ENCODE peak calls at places on chromosomes 12 and 14, in ten cellular contexts. I is HFFc6, L is upper lobe of right lung, Y is left ventricle myocardium inferior, D is heart left ventricle, M is fibroblast of lung, X is GM12865, B is psoas muscle, Q is type B pancreatic cell, Z is A549. O is an unnamed sample.

GRCh38 chr14:70789361-70789760 is 20.0 kb downstream of the MAP3K9 start:
- DNase-seq in I (peak), L (peak), Y (no peak), D (no peak), M (peak), X (no peak), B (no peak), Q (no peak), Z (no peak), O (no peak)

GRCh38 chr12:59570134-59570533 is 25.7 kb upstream of the SLC16A7 start:
- DNase-seq in I (peak), L (no peak), Y (no peak), D (no peak), M (no peak), X (no peak), B (no peak), Q (no peak), Z (peak), O (no peak)

GRCh38 chr14:51924600-51924999 is 64.2 kb downstream of the GNG2 start:
- DNase-seq in I (no peak), L (no peak), Y (no peak), D (no peak), M (no peak), X (no peak), B (no peak), Q (no peak), Z (no peak), O (no peak)

GRCh38 chr12:132480620-132481132 is 9.3 kb upstream of the FBRSL1 start:
- DNase-seq in I (no peak), L (no peak), Y (no peak), D (peak), M (no peak), X (no peak), B (peak), Q (no peak), Z (no peak), O (no peak)

GRCh38 chr12:29750131-29750927 is 33.4 kb downstream of the TMTC1 start:
- DNase-seq in I (no peak), L (no peak), Y (no peak), D (no peak), M (no peak), X (peak), B (no peak), Q (no peak), Z (no peak), O (no peak)

GRCh38 chr12:46402451-46402850 is 29.9 kb upstream of the SLC38A2 start:
- DNase-seq in I (peak), L (no peak), Y (no peak), D (no peak), M (peak), X (no peak), B (peak), Q (no peak), Z (no peak), O (no peak)

GRCh38 chr12:40017488-40017887 is 88.4 kb downstream of the SLC2A13 start:
- DNase-seq in I (no peak), L (no peak), Y (no peak), D (no peak), M (peak), X (no peak), B (no peak), Q (no peak), Z (no peak), O (no peak)

GRCh38 chr14:93939304-93940229 is 12.4 kb downstream of the FAM181A start:
- DNase-seq in I (peak), L (peak), Y (peak), D (peak), M (peak), X (peak), B (peak), Q (peak), Z (peak), O (peak)

GRCh38 chr12:112573151-112573550 is 154.4 kb downstream of the PTPN11 start:
- DNase-seq in I (no peak), L (no peak), Y (no peak), D (no peak), M (no peak), X (no peak), B (no peak), Q (no peak), Z (no peak), O (no peak)

GRCh38 chr12:120680165-120680738 is 6.7 kb upstream of the MLEC start:
- DNase-seq in I (no peak), L (no peak), Y (no peak), D (no peak), M (no peak), X (peak), B (no peak), Q (no peak), Z (no peak), O (no peak)

GRCh38 chr12:89162704-89163261 is 189.5 kb downstream of the DUSP6 start:
- DNase-seq in I (peak), L (peak), Y (peak), D (peak), M (peak), X (peak), B (peak), Q (no peak), Z (peak), O (peak)

GRCh38 chr12:13197526-13198141 is 1.1 kb downstream of the EMP1 start:
- DNase-seq in I (no peak), L (peak), Y (peak), D (peak), M (peak), X (no peak), B (peak), Q (no peak), Z (no peak), O (no peak)

GRCh38 chr12:111446044-111446581 is 40.4 kb downstream of the SH2B3 start:
- DNase-seq in I (no peak), L (no peak), Y (no peak), D (peak), M (peak), X (peak), B (no peak), Q (peak), Z (no peak), O (no peak)

GRCh38 chr14:54809767-54810166 is 92.9 kb downstream of the GCH1 start:
- DNase-seq in I (no peak), L (no peak), Y (no peak), D (no peak), M (no peak), X (peak), B (no peak), Q (no peak), Z (no peak), O (peak)

GRCh38 chr12:103881261-103881660 is 40.2 kb upstream of the NT5DC3 start:
- DNase-seq in I (no peak), L (no peak), Y (no peak), D (no peak), M (no peak), X (peak), B (no peak), Q (no peak), Z (no peak), O (no peak)

GRCh38 chr12:10033783-10034381 is 3.4 kb downstream of the CLEC9A start:
- DNase-seq in I (peak), L (no peak), Y (no peak), D (no peak), M (peak), X (no peak), B (no peak), Q (no peak), Z (no peak), O (no peak)

GRCh38 chr12:38639625-38640024 is 265.8 kb downstream of the CPNE8 start:
- DNase-seq in I (no peak), L (no peak), Y (no peak), D (no peak), M (no peak), X (no peak), B (no peak), Q (no peak), Z (no peak), O (no peak)

GRCh38 chr14:29842228-29842627 is 85.4 kb downstream of the PRKD1 start:
- DNase-seq in I (no peak), L (no peak), Y (no peak), D (no peak), M (no peak), X (no peak), B (no peak), Q (no peak), Z (no peak), O (no peak)

GRCh38 chr14:52949711-52950409 is 990 bp downstream of the FERMT2 start:
- DNase-seq in I (peak), L (no peak), Y (no peak), D (no peak), M (peak), X (no peak), B (no peak), Q (no peak), Z (peak), O (peak)

DNA sequence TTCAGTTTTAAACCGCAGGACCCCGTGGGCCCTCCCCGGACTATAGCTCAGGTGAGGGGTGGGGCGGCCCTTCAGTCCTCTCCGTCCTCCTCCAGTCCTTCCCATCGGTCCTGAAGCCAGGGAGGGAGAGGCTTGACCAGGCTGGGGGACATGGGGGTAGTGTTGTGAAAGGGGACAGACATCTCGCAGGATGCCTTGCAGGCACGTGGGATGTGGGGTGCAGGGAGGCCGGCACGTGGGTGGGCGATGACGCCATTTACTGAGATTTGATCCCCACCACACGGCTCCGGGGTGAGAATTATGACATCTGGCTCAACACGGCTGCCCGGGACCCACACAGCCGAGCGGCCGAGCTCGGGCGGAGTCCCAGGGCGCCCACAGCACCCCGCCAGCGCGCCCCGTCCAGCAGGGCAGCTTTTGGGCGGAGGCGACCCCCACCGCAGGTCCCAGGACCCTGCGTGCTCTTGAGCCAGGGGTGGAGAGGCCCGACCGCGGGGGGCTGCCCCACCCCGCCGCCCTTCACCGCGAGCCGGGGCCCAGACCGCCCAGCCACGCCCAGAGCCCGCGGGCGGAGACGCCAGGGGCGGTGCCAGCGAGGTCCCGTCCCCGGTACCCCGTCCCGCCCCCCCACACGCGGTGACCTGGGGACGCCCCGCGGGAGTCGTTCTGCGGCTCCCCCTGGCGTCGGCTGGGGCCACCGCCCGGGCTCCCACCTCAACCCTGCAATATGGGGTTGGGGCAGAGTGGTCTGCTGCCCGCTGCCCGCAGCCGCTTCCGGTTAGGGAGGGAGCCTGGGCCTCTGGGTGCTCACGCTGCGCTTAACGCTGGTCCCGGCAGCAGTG is 3.3 kb upstream of the EXOC3L4 start:
- DNase-seq in I (no peak), L (peak), Y (peak), D (peak), M (peak), X (peak), B (peak), Q (no peak), Z (no peak), O (peak)
- TF ChIP-seq CTCF in I (peak), L (peak), Y (peak), D (peak), M (peak), X (peak), B (peak), Q (peak), Z (peak), O (peak)

GRCh38 chr12:130167537-130167936 is 5.3 kb downstream of the FZD10 start:
- DNase-seq in I (no peak), L (no peak), Y (no peak), D (no peak), M (no peak), X (no peak), B (no peak), Q (no peak), Z (no peak), O (no peak)

GRCh38 chr12:130166306-130166705 is 4.0 kb downstream of the FZD10 start:
- DNase-seq in I (no peak), L (no peak), Y (no peak), D (no peak), M (no peak), X (no peak), B (no peak), Q (peak), Z (no peak), O (no peak)

GRCh38 chr12:130164931-130165330 is 2.7 kb downstream of the FZD10 start:
- DNase-seq in I (no peak), L (peak), Y (no peak), D (no peak), M (no peak), X (no peak), B (no peak), Q (no peak), Z (no peak), O (no peak)

GRCh38 chr12:130169924-130170323 is 7.7 kb downstream of the FZD10 start:
- DNase-seq in I (no peak), L (no peak), Y (no peak), D (no peak), M (no peak), X (no peak), B (no peak), Q (no peak), Z (no peak), O (no peak)

GRCh38 chr12:130169256-130169655 is 7.0 kb downstream of the FZD10 start:
- DNase-seq in I (no peak), L (peak), Y (no peak), D (no peak), M (no peak), X (no peak), B (no peak), Q (peak), Z (no peak), O (no peak)
- TF ChIP-seq CTCF in I (no peak), L (no peak), Y (no peak), D (no peak), M (no peak), X (no peak), B (no peak), Q (no peak), Z (no peak), O (no peak)

GRCh38 chr12:30752255-30752654 is 2.5 kb downstream of the CAPRIN2 start:
- DNase-seq in I (no peak), L (no peak), Y (no peak), D (no peak), M (no peak), X (no peak), B (no peak), Q (no peak), Z (no peak), O (no peak)

GRCh38 chr12:30754750-30755394 is at the start of gene CAPRIN2:
- DNase-seq in I (peak), L (peak), Y (peak), D (peak), M (peak), X (peak), B (peak), Q (peak), Z (peak), O (peak)

GRCh38 chr12:30753761-30754382 is 879 bp downstream of the CAPRIN2 start:
- DNase-seq in I (peak), L (no peak), Y (no peak), D (no peak), M (peak), X (peak), B (no peak), Q (no peak), Z (peak), O (no peak)

GRCh38 chr12:30754383-30754749 is 385 bp downstream of the CAPRIN2 start:
- DNase-seq in I (no peak), L (no peak), Y (no peak), D (no peak), M (no peak), X (no peak), B (no peak), Q (no peak), Z (peak), O (peak)

GRCh38 chr12:30753233-30753632 is 1.5 kb downstream of the CAPRIN2 start:
- DNase-seq in I (no peak), L (no peak), Y (no peak), D (no peak), M (peak), X (peak), B (no peak), Q (no peak), Z (peak), O (peak)
- TF ChIP-seq CTCF in I (peak), L (peak), Y (peak), D (no peak), M (peak), X (no peak), B (no peak), Q (peak), Z (peak), O (peak)

GRCh38 chr14:39492267-39492666 is 60.0 kb upstream of the FBXO33 start:
- DNase-seq in I (peak), L (no peak), Y (no peak), D (no peak), M (peak), X (no peak), B (no peak), Q (no peak), Z (peak), O (no peak)
- TF ChIP-seq CTCF in I (no peak), L (no peak), Y (no peak), D (no peak), M (no peak), X (no peak), B (no peak), Q (no peak), Z (no peak), O (no peak)

DNA sequence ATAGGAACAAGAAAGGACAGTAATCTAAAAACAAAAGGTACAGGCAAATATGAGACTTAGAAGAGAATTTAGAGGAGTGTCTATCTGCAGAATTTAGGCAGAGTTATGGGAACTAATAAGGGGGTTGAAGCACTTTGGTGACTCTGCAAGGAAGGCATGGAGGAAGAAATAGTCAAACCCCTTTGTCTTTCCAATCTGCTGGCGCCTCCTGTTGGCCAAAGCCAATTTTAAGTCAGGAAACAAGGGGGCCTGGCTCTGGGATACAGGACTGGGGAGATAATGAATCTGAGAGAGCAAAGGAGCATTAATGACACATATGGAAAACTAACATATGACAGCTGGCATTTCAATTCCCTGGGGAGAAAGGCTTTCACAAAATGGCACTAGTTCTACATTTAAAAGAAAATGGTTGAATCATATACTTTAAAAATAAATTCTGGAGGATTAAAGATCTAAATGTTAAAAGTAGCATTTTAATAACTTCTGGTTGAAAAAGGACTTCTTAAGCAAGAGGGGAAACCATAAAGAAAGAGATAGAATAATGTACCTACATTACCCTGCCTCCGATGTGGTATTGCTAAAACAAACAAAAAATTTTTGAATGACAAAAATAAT is 48.5 kb upstream of the CSRP2 start:
- DNase-seq in I (peak), L (no peak), Y (peak), D (no peak), M (peak), X (peak), B (no peak), Q (no peak), Z (peak), O (peak)
- TF ChIP-seq CTCF in I (peak), L (peak), Y (peak), D (peak), M (peak), X (peak), B (peak), Q (peak), Z (peak), O (peak)

GRCh38 chr12:57112492-57113294 is 1.5 kb upstream of the STAT6 start:
- DNase-seq in I (no peak), L (no peak), Y (no peak), D (no peak), M (no peak), X (no peak), B (no peak), Q (no peak), Z (no peak), O (no peak)
- TF ChIP-seq CTCF in I (peak), L (no peak), Y (peak), D (no peak), M (peak), X (peak), B (peak), Q (peak), Z (peak), O (peak)

GRCh38 chr14:78136695-78137094 is 33.5 kb upstream of the NRXN3 start:
- DNase-seq in I (no peak), L (no peak), Y (no peak), D (no peak), M (no peak), X (no peak), B (no peak), Q (no peak), Z (no peak), O (no peak)

GRCh38 chr14:78142994-78143393 is 27.2 kb upstream of the NRXN3 start:
- DNase-seq in I (no peak), L (no peak), Y (no peak), D (no peak), M (no peak), X (no peak), B (no peak), Q (no peak), Z (no peak), O (no peak)

GRCh38 chr14:78143489-78144145 is 26.6 kb upstream of the NRXN3 start:
- DNase-seq in I (no peak), L (no peak), Y (no peak), D (no peak), M (no peak), X (no peak), B (no peak), Q (no peak), Z (peak), O (peak)

DNA sequence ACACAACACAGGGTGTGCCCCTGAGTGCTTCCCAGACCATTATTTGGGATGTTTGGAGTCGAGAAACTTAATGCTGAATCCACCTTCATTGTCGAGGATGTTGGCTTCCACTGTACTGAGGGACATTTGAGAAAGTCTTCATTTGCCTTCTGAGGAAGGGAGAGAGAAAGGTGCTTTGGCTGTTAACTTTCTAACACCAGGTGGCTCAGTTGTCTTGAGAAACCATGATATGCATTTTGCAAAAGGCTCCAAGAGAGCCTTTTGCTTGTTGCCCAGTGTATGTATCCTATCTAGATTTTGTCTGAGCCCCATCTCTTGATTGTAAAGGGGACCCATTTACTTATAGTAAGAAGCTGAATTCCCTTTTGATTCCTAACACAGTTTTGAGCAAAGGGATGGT is 28.6 kb upstream of the NRXN3 start:
- DNase-seq in I (no peak), L (no peak), Y (no peak), D (no peak), M (no peak), X (no peak), B (no peak), Q (no peak), Z (no peak), O (no peak)
- TF ChIP-seq CTCF in I (no peak), L (no peak), Y (no peak), D (no peak), M (no peak), X (no peak), B (no peak), Q (no peak), Z (no peak), O (no peak)

O was measured in activated CD8-positive, alpha-beta T cell treated with anti-CD3 and anti-CD28 coated beads for 36 hours.